ENCODE peak calls at places on chromosomes 2 and 18, in five cellular contexts. P is A549, T is H1, F is HepG2, Q is K562. X is an unnamed sample.

GRCh38 chr2:173997269-173997668 is 32.1 kb upstream of the SP3 start:
- DNase-seq in Q (no peak), T (no peak), F (no peak), P (no peak), X (no peak)

GRCh38 chr2:237731663-237732062 is 66.9 kb upstream of the RBM44 start:
- DNase-seq in P (peak), Q (no peak), F (peak), T (no peak), X (peak)

GRCh38 chr2:115568643-115569042 is 1126.2 kb downstream of the DPP10 start:
- DNase-seq in P (no peak), Q (no peak), T (no peak), F (no peak), X (no peak)

GRCh38 chr18:46575851-46576250 is 81.2 kb downstream of the LOXHD1 start:
- DNase-seq in T (no peak), Q (no peak), P (no peak), F (no peak), X (no peak)

GRCh38 chr18:46946656-46947282 is 29.4 kb downstream of the KATNAL2 start:
- DNase-seq in T (peak), Q (peak), P (peak), F (no peak), X (peak)

GRCh38 chr2:43319541-43319940 is 93.1 kb upstream of the ZFP36L2 start:
- DNase-seq in P (no peak), Q (no peak), T (no peak), F (no peak), X (peak)

GRCh38 chr2:173612354-173612753 is 257.7 kb downstream of the CDCA7 start:
- DNase-seq in P (no peak), F (no peak), T (no peak), Q (peak), X (no peak)

GRCh38 chr2:15776629-15776919 is 163.8 kb upstream of the MYCN start:
- DNase-seq in P (peak), T (no peak), F (peak), Q (no peak), X (no peak)

GRCh38 chr18:44816449-44816848 is 135.8 kb downstream of the SETBP1 start:
- DNase-seq in F (no peak), Q (no peak), P (no peak), T (no peak), X (no peak)

GRCh38 chr18:44816028-44816427 is 135.3 kb downstream of the SETBP1 start:
- DNase-seq in F (no peak), Q (no peak), P (no peak), T (no peak), X (no peak)

GRCh38 chr18:44818668-44819403 is 138.1 kb downstream of the SETBP1 start:
- DNase-seq in F (no peak), Q (no peak), T (no peak), P (no peak), X (no peak)

GRCh38 chr18:44819944-44820510 is 139.3 kb downstream of the SETBP1 start:
- DNase-seq in Q (no peak), T (no peak), P (no peak), F (no peak), X (no peak)

GRCh38 chr18:44818148-44818547 is 137.5 kb downstream of the SETBP1 start:
- DNase-seq in T (no peak), P (no peak), Q (no peak), F (no peak), X (no peak)
- TF ChIP-seq JUN in T (no peak), P (no peak), Q (no peak), F (no peak), X (no peak)

DNA sequence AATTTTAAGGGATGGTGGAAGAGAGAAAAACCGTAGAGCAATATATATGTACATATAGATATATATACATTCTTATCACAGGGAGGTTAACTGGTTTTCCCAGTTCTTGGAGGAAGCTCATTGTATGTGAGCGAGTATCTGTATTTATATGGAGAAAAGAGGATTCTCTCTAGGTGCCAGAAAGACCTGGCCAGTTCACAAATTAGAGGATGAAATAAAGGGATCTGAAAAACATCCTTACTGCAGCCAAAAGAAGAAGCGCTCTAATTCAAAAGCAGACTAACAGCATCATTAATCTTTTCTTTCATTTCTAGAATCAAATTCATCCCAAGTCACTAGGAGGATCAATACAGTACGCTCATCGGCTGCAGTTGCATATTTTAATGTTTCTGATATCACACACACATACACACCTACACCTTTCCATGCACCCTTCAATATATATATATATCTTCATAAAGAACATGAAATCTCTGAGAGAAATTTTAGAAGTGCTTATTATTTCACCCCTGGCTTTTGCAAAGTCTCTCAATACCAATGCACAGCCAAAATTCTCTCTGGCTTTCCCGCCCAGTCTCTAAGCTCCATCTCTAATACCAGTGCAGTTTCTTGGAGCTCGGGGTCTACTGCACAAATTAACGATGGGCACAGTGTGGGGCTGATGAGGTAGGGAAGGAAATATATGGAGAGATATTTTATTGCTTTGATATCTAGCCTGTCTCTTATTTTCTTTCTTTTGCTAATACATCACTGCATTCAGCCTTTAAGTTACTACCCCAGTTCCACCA is 734 bp downstream of the NRXN1 start:
- DNase-seq in T (no peak), P (no peak), F (no peak), Q (no peak), X (no peak)
- H3K4me3 ChIP-seq in T (peak), P (no peak), F (no peak), Q (no peak), X (no peak)

GRCh38 chr2:30385327-30385726 is 61.7 kb upstream of the LCLAT1 start:
- DNase-seq in Q (peak), P (peak), F (no peak), T (no peak), X (peak)
- TF ChIP-seq JUN in Q (no peak), P (no peak), F (no peak), T (no peak), X (no peak)

GRCh38 chr2:196268022-196268421 is 96.6 kb upstream of the STK17B start:
- DNase-seq in T (no peak), Q (no peak), F (no peak), P (no peak), X (peak)
- H3K4me3 ChIP-seq in T (no peak), Q (no peak), F (no peak), P (no peak), X (no peak)

GRCh38 chr2:240429872-240430491 is 5.5 kb upstream of the GPC1 start:
- DNase-seq in T (no peak), Q (no peak), F (peak), P (no peak), X (no peak)
- TF ChIP-seq JUN in T (no peak), Q (no peak), F (no peak), P (no peak), X (no peak)

GRCh38 chr2:217691516-217691915 is 311.3 kb downstream of the TNS1 start:
- DNase-seq in Q (no peak), F (no peak), T (no peak), P (no peak), X (no peak)

GRCh38 chr2:217694296-217694695 is 308.5 kb downstream of the TNS1 start:
- DNase-seq in Q (no peak), P (no peak), F (no peak), T (no peak), X (no peak)

GRCh38 chr2:217691920-217692666 is 310.7 kb downstream of the TNS1 start:
- DNase-seq in Q (no peak), T (no peak), F (no peak), P (no peak), X (no peak)

GRCh38 chr2:217693363-217693762 is 309.4 kb downstream of the TNS1 start:
- DNase-seq in T (no peak), Q (no peak), P (no peak), F (no peak), X (no peak)

DNA sequence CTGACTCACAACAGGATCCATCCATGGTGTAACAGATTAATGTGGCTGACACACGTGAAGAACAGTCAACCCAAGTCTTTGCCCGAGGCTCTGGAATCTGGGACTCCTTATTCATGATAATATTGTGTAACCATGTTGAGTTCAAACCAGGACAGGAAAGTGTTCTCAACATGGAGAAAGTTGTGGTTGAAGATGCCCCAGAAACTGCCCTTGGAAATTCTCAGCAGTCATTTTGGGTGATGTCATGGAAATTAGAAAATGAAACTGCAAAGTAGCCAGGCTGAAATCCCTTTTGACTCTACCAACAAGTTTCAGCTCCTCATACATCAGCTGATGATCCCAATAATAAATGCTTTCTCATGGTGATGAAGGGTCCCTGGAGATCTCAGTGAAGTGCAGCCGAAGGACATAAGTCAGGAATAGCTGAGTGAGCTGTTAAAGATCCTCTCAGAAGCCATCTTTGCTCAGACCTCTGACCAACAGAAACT is 307.7 kb downstream of the TNS1 start:
- DNase-seq in P (no peak), Q (no peak), T (no peak), F (no peak), X (no peak)
- H3K4me3 ChIP-seq in P (no peak), Q (no peak), T (no peak), F (no peak), X (no peak)